ENCODE peak calls at places on chromosome 1, in nine cellular contexts. W, J, K, Z, L, H, D, O and M are unnamed samples.
A peak's percentile ranks its signal among the peaks of the same experiment; 100 is the strongest.

GRCh38 chr1:55064071-55064581 is 24.8 kb downstream of the PCSK9 start:
- DNase-seq in W (no peak), L (no peak), Z (no peak), J (no peak), K (no peak), D (no peak), H (no peak), O (no peak), M (no peak)

GRCh38 chr1:115138973-115139372 is 49.7 kb upstream of the TSPAN2 start:
- DNase-seq in O (peak; percentile 92), D (peak; percentile 88), Z (peak; percentile 46), J (peak; percentile 85), L (peak; percentile 89), K (peak; percentile 90), H (peak; percentile 93), W (peak; percentile 84), M (peak; percentile 60)

GRCh38 chr1:203888807-203889251 is 27.4 kb downstream of the SNRPE start:
- DNase-seq in H (no peak), D (no peak), L (no peak), J (peak; percentile 93), Z (no peak), K (no peak), O (no peak), W (peak; percentile 36), M (peak; percentile 33)

GRCh38 chr1:179867493-179868330 is 9.9 kb downstream of the TOR1AIP2 start:
- DNase-seq in K (peak; percentile 39), L (no peak), H (no peak), O (no peak), J (no peak), D (no peak), W (no peak), Z (peak; percentile 48), M (no peak)

GRCh38 chr1:192702212-192702993 is 66.5 kb downstream of the RGS13 start:
- DNase-seq in W (peak; percentile 27), D (no peak), L (no peak), O (no peak), J (peak; percentile 50), H (no peak), K (no peak), Z (no peak), M (peak; percentile 29)

GRCh38 chr1:103111926-103112325 is 3.6 kb upstream of the COL11A1 start:
- DNase-seq in D (no peak), O (no peak), L (no peak), K (no peak), Z (no peak), H (no peak), J (peak; percentile 9), W (no peak), M (no peak)

GRCh38 chr1:219317762-219318353 is 144.2 kb downstream of the LYPLAL1 start:
- DNase-seq in H (no peak), L (no peak), Z (no peak), W (no peak), D (peak; percentile 30), O (no peak), K (no peak), J (no peak), M (no peak)

GRCh38 chr1:55684131-55684650 is 469.0 kb upstream of the USP24 start:
- DNase-seq in O (no peak), W (no peak), D (no peak), K (no peak), H (no peak), J (no peak), L (no peak), Z (no peak), M (no peak)

GRCh38 chr1:176843352-176844297 is 320.9 kb downstream of the ASTN1 start:
- DNase-seq in W (peak; percentile 7), Z (no peak), D (no peak), K (peak; percentile 38), H (no peak), J (peak; percentile 30), L (no peak), O (peak; percentile 25), M (no peak)

GRCh38 chr1:176017722-176018121 is 189.4 kb downstream of the COP1 start:
- DNase-seq in H (no peak), L (no peak), J (no peak), W (no peak), O (no peak), K (no peak), Z (no peak), D (no peak), M (no peak)

GRCh38 chr1:112722601-112723510 is 7.7 kb upstream of the PPM1J start:
- DNase-seq in O (no peak), H (no peak), L (no peak), W (no peak), Z (no peak), K (no peak), J (no peak), D (no peak), M (no peak)

GRCh38 chr1:22738522-22738921 is 27.9 kb downstream of the EPHB2 start:
- DNase-seq in O (no peak), J (no peak), W (no peak), L (no peak), Z (no peak), H (no peak), D (no peak), K (no peak), M (no peak)

GRCh38 chr1:177209357-177209756 is 38.6 kb downstream of the BRINP2 start:
- DNase-seq in D (peak; percentile 59), K (peak; percentile 73), J (peak; percentile 95), L (peak; percentile 48), H (peak; percentile 84), Z (no peak), W (no peak), O (peak; percentile 76), M (peak; percentile 98)

GRCh38 chr1:3367376-3367775 is 87.1 kb upstream of the ARHGEF16 start:
- DNase-seq in J (no peak), Z (no peak), H (no peak), W (no peak), L (no peak), D (no peak), K (no peak), O (no peak), M (no peak)

GRCh38 chr1:3364983-3365382 is 89.5 kb upstream of the ARHGEF16 start:
- DNase-seq in K (no peak), L (no peak), D (no peak), O (no peak), Z (no peak), W (no peak), H (no peak), J (no peak), M (no peak)

GRCh38 chr1:3368059-3368458 is 86.4 kb upstream of the ARHGEF16 start:
- DNase-seq in L (no peak), K (no peak), H (no peak), W (no peak), O (no peak), Z (no peak), J (no peak), D (no peak), M (no peak)

GRCh38 chr1:3365519-3366158 is 88.8 kb upstream of the ARHGEF16 start:
- DNase-seq in J (no peak), L (no peak), K (no peak), O (no peak), H (no peak), D (no peak), W (no peak), Z (no peak), M (no peak)

DNA sequence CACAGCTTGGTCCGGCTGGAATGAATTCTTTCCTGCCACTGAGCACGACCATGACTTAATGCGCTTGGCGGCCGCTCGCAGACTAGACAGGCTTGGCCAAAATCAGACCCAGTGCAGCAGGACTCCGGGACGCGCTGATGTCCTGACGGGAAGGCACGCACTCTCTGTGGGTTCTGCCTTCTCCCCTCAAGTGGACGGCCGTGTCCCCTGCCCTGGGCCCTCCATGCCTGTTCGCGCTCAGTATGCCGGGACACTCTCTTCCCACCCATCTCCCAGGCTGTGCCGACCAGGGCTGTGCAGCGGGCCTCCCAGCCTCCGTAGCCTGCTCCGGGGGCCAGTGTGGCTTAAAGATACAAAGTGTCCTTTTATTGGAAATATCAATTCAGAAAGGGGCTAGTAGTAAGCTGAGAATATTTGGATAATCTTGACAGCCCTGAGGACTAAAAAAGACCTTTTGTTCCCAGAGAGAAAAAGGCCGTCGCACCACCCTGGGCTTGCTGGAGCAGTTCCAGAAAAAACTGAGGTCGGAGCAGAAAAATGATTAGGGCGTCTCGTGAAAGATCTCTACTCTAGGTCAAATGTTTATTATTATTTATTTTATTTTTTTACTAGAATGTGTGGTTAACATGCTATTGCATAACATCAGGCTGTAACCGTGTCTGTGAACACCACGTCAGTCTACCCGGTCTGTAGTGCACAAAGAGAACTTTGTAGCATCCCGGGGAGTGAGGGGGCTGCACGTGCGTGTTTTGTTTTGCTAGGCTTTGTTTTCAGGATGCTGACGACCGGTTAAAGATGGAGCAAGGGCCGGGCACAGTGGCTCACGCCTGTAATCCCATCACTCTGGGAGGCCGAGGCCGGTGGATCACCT is 88.0 kb upstream of the ARHGEF16 start:
- DNase-seq in K (peak; percentile 70), L (no peak), J (no peak), H (no peak), W (no peak), Z (no peak), D (no peak), O (peak; percentile 77), M (no peak)
- H3K27ac ChIP-seq in K (peak overlapping the region; percentile 89), L (peak overlapping the region; percentile 62), J (no peak overlapping the region), H (peak overlapping the region; percentile 46), W (no peak overlapping the region), Z (no peak overlapping the region), D (peak overlapping the region; percentile 55), O (peak overlapping the region; percentile 53), M (no peak overlapping the region)

DNA sequence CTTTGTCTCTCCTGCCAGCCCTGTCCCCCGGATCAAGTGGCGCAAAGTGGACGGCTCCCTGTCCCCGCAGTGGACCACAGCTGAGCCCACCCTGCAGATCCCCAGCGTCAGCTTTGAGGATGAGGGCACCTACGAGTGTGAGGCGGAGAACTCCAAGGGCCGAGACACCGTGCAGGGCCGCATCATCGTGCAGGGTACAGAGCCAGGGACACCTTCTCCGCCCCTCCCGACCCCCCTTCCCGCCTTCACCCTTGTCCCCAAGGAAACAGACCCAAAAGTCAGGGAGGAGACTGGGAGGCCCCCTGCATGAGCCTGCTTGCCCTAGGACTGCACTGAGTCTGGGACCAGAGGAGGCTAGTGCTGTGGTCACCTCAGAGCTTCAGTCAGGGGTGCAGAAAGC is 18.2 kb downstream of the CNTN2 start:
- DNase-seq in Z (no peak), H (peak; percentile 40), W (no peak), D (no peak), O (no peak), J (no peak), K (no peak), L (no peak), M (no peak)
- H3K27ac ChIP-seq in Z (no peak overlapping the region), H (no peak overlapping the region), W (no peak overlapping the region), D (no peak overlapping the region), O (no peak overlapping the region), J (no peak overlapping the region), K (no peak overlapping the region), L (no peak overlapping the region), M (no peak overlapping the region)

GRCh38 chr1:89540406-89540970 is 15.9 kb downstream of the LRRC8B start:
- DNase-seq in L (no peak), J (no peak), O (no peak), W (no peak), D (no peak), H (no peak), Z (no peak), K (no peak), M (no peak)
- H3K27ac ChIP-seq in L (no peak overlapping the region), J (no peak overlapping the region), O (peak overlapping the region; percentile 17), W (no peak overlapping the region), D (no peak overlapping the region), H (no peak overlapping the region), Z (no peak overlapping the region), K (no peak overlapping the region), M (no peak overlapping the region)

DNA sequence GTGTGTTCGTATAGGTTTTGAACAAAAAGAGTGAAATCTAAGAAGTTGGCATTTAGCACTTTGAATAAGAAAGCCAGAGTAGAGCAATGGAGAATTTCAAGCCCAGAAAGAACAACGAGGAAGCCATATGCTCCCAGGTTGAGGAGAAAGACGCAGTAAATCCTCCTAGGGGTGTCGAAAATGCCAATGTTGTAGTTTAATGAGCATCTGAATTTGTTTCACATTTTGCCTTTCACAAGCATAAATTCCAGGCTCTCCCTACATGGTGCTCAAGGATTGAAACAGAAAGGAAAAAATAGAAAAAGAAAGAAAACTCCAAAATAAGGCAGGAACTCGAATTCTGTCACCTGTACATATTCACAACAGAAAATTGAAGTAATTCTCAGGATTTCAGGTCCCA is 264.7 kb upstream of the SGIP1 start:
- DNase-seq in H (no peak), Z (no peak), L (no peak), K (no peak), O (no peak), J (no peak), D (no peak), W (no peak), M (no peak)
- H3K27ac ChIP-seq in H (peak overlapping the region; percentile 88), Z (no peak overlapping the region), L (no peak overlapping the region), K (peak overlapping the region; percentile 67), O (peak overlapping the region; percentile 22), J (no peak overlapping the region), D (no peak overlapping the region), W (peak overlapping the region; percentile 96), M (no peak overlapping the region)